ENCODE peak calls at places on chromosome 7, in five cellular contexts. T is endothelial cell of umbilical vein, I is spleen, M is H1, P is transverse colon. K is an unnamed sample.

GRCh38 chr7:134890246-134891240 is 95.8 kb upstream of the AGBL3 start:
- DNase-seq in I (no peak), M (no peak), T (peak; percentile 59), P (no peak), K (peak; percentile 37)

GRCh38 chr7:150909192-150909591 is 56.9 kb downstream of the AOC1 start:
- DNase-seq in P (no peak), M (no peak), I (no peak), T (no peak), K (no peak)

GRCh38 chr7:143900230-143900766 is 1.7 kb downstream of the TCAF1 start:
- DNase-seq in I (no peak), P (no peak), M (no peak), T (peak; percentile 73), K (no peak)

GRCh38 chr7:5692845-5693278 is 88.6 kb downstream of the RNF216 start:
- DNase-seq in P (no peak), I (no peak), T (peak; percentile 74), M (no peak), K (no peak)

GRCh38 chr7:108415821-108416536 is 40.3 kb downstream of the NRCAM start:
- DNase-seq in T (peak; percentile 77), I (no peak), M (no peak), P (no peak), K (no peak)

GRCh38 chr7:26853788-26854393 is 10.5 kb downstream of the SKAP2 start:
- DNase-seq in M (no peak), T (peak; percentile 69), P (no peak), I (no peak), K (no peak)

GRCh38 chr7:44460325-44460724 is 30.1 kb downstream of the NUDCD3 start:
- DNase-seq in P (peak; percentile 19), T (no peak), I (no peak), M (no peak), K (no peak)

GRCh38 chr7:46784746-46785145 is 797.2 kb downstream of the TNS3 start:
- DNase-seq in M (no peak), T (peak; percentile 91), P (no peak), I (no peak), K (no peak)

GRCh38 chr7:21071570-21071969 is 284.9 kb upstream of the SP8 start:
- DNase-seq in T (no peak), P (no peak), I (no peak), M (no peak), K (no peak)

GRCh38 chr7:45223728-45224630 is 66.4 kb downstream of the RAMP3 start:
- DNase-seq in P (no peak), M (peak; percentile 43), I (peak; percentile 63), T (no peak), K (no peak)

GRCh38 chr7:24797270-24797669 is 40.0 kb upstream of the GSDME start:
- DNase-seq in M (no peak), T (no peak), I (no peak), P (no peak), K (no peak)

GRCh38 chr7:23369695-23370404 is 70.7 kb downstream of the MALSU1 start:
- DNase-seq in M (no peak), T (no peak), P (no peak), I (no peak), K (no peak)

GRCh38 chr7:5215313-5215712 is 25.3 kb downstream of the WIPI2 start:
- DNase-seq in P (no peak), M (no peak), I (peak; percentile 42), T (no peak), K (no peak)

GRCh38 chr7:159092701-159093121 is 52.0 kb downstream of the VIPR2 start:
- DNase-seq in I (peak; percentile 55), M (peak; percentile 33), T (no peak), P (peak; percentile 4), K (no peak)

GRCh38 chr7:28447071-28447470 is 34.8 kb downstream of the CREB5 start:
- DNase-seq in T (no peak), M (no peak), P (no peak), I (no peak), K (no peak)

GRCh38 chr7:24737281-24737680 is 20.0 kb downstream of the GSDME start:
- DNase-seq in I (no peak), M (no peak), P (no peak), T (peak; percentile 74), K (no peak)

GRCh38 chr7:152459724-152460251 is 24.0 kb upstream of the KMT2C start:
- DNase-seq in M (no peak), I (no peak), T (no peak), P (peak; percentile 14), K (peak; percentile 49)

GRCh38 chr7:27872281-27873005 is 132.5 kb downstream of the TAX1BP1 start:
- DNase-seq in T (peak; percentile 79), I (no peak), P (no peak), M (no peak), K (no peak)

GRCh38 chr7:23247602-23248335 is 1.2 kb downstream of the GPNMB start:
- DNase-seq in P (peak; percentile 21), I (peak; percentile 83), T (no peak), M (peak; percentile 67), K (peak; percentile 81)

GRCh38 chr7:129443612-129444011 is 9.4 kb downstream of the STRIP2 start:
- DNase-seq in M (no peak), T (no peak), P (no peak), I (no peak), K (no peak)

GRCh38 chr7:100827330-100828226 is at the start of gene EPHB4:
- DNase-seq in M (peak; percentile 93), I (peak; percentile 87), P (peak; percentile 83), T (peak; percentile 88), K (peak; percentile 88)

DNA sequence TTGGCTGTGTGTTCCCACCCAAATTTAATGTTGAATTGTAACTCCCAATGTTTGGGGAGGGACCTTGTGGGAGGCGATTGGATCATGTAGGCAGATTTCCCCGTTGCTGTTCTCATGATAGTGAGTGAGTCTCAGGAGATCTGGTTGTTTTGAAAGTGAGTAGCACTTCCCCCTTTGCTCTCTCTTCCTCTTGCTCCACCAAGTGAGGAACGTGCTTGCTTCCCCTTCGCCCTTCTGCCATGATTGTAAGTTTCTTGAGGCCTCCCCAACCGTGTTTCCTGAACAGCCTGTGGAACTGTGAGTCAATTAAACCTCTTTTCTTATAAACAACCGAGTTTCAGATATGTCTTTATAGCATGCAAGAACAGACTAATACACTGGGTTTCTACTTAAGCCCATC is 176.3 kb downstream of the CDK14 start:
- DNase-seq in T (no peak), M (no peak), I (no peak), P (no peak), K (no peak)
- TF ChIP-seq POLR2A in T (no peak), M (no peak), I (no peak), P (no peak), K (no peak)

GRCh38 chr7:1664711-1665591 is 5.1 kb upstream of the ELFN1 start:
- DNase-seq in T (peak; percentile 66), M (peak; percentile 93), I (peak; percentile 77), P (peak; percentile 39), K (peak; percentile 63)
- H3K4me1 ChIP-seq in T (peaks cover 3% of the 10 kb centered on the region), M (no peaks in the 10 kb centered on the region), I (peaks cover 16% of the 10 kb centered on the region), P (peaks cover 49% of the 10 kb centered on the region), K (peaks cover 25% of the 10 kb centered on the region)

GRCh38 chr7:130901209-130901783 is 167.3 kb upstream of the KLF14 start:
- DNase-seq in P (peak; percentile 71), T (no peak), I (no peak), M (no peak), K (peak; percentile 73)

GRCh38 chr7:130899071-130899451 is 165.1 kb upstream of the KLF14 start:
- DNase-seq in T (no peak), I (no peak), P (no peak), M (no peak), K (no peak)

GRCh38 chr7:130902755-130903357 is 168.8 kb upstream of the KLF14 start:
- DNase-seq in M (no peak), I (no peak), T (no peak), P (no peak), K (no peak)

GRCh38 chr7:130899638-130900401 is 165.8 kb upstream of the KLF14 start:
- DNase-seq in T (no peak), M (no peak), I (no peak), P (peak; percentile 83), K (no peak)

DNA sequence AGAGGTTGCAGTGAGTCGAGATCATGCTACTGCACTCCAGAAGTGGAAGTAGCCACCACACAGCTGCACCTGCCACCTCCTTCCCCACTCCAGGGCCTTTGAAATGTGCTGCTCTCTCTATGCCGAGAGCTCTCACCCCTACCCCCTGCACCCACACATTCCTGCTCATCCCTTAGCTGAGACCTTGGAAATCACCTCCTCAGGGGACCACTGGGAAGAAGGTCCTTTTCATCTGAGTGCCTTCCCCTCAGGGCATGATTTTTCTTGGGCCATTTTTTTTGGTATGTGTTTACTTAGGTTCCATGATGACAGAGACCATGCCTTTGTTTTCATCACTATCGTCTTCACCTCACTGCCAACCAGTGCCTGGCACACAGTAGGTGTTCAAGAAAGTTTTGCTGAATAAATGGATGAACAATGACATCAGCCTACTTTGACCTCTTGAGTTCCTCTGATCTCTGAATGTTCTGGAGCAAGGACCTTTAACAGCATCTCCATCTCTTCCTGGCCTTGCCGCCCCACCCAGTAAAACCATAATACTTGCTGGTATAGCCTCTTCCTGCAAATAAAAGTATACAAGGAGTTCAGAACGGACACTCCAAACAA is 166.6 kb upstream of the KLF14 start:
- DNase-seq in T (no peak), M (no peak), P (no peak), I (no peak), K (no peak)
- TF ChIP-seq POLR2A in T (no peak), M (no peak), P (no peak), I (no peak), K (no peak)

GRCh38 chr7:99133766-99134564 is 9.9 kb downstream of the SMURF1 start:
- DNase-seq in M (no peak), P (no peak), T (no peak), I (no peak), K (no peak)
- H3K4me1 ChIP-seq in M (peaks cover 9% of the 10 kb centered on the region), P (peaks cover 90% of the 10 kb centered on the region), T (peaks cover 6% of the 10 kb centered on the region), I (peaks cover 5% of the 10 kb centered on the region), K (peaks cover 75% of the 10 kb centered on the region)

DNA sequence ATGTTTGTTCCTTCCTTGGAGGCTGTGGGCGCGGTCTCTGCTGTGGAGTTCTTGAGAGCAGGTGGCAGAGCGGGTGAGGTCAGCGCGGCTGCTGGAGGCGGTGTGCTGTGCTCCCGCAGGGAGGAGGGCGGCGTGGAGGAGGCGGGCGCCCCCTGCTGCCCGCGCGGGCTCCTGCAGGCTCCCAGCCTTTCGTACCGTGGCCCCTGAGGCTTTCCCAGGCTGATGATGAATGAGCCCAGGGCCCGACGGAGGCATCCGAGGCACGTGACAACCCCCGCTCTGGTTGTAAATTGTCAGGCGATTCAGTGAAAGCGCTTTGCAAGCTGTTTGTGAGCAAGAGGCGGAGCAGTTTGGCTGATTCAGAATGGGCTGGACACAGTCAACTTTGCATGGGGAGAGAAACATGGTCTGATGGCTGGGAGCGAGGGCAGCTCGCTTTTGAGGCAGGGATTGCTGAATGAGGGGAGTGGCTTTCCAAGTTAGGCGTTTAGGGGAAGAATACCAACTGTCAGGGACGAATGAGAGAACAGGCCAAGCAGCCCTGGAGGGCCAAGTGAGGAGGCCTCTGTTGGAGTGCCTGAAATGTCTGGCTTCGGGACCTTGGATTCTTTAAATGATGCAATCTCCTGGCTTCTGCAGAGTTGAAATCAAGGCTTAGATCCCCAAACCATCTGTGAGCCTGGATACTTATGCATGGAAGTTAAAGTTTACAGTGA is 46.6 kb downstream of the CDHR3 start:
- DNase-seq in T (peak; percentile 84), P (peak; percentile 90), I (peak; percentile 93), M (peak; percentile 99), K (peak; percentile 72)
- TF ChIP-seq POLR2A in T (no peak), P (no peak), I (no peak), M (no peak), K (peak; percentile 22)

K was measured in heart left ventricle.